ENCODE peak calls at places on chromosomes 5 and 9, in nine cellular contexts. F, W, Q, G, U, R, M, A and K are unnamed samples.

GRCh38 chr9:131304676-131305366 is 15.3 kb downstream of the PLPP7 start:
- DNase-seq in F (no peak), W (no peak), Q (no peak), G (no peak), U (peak; percentile 7), R (no peak), M (no peak), A (no peak), K (peak; percentile 82)

GRCh38 chr5:143055596-143056330 is 285.6 kb downstream of the ARHGAP26 start:
- DNase-seq in F (no peak), W (no peak), Q (no peak), G (no peak), U (no peak), R (peak; percentile 71), M (no peak), A (no peak), K (peak; percentile 69)

GRCh38 chr5:14414615-14415515 is 166.7 kb upstream of the OTULINL start:
- DNase-seq in F (no peak), W (peak; percentile 43), Q (no peak), G (no peak), U (no peak), R (no peak), M (no peak), A (no peak), K (no peak)

GRCh38 chr5:93022770-93023169 is 558.2 kb downstream of the NR2F1-AS1 start:
- DNase-seq in F (no peak), W (no peak), Q (no peak), G (no peak), U (no peak), R (peak; percentile 22), M (no peak), A (no peak), K (no peak)

GRCh38 chr9:94014845-94015244 is 59.7 kb upstream of the BARX1 start:
- DNase-seq in F (no peak), W (no peak), Q (no peak), G (no peak), U (peak; percentile 82), R (no peak), M (no peak), A (no peak), K (no peak)

GRCh38 chr5:173239233-173239593 is 4.2 kb upstream of the NKX2-5 start:
- DNase-seq in F (no peak), W (no peak), Q (no peak), G (no peak), U (no peak), R (no peak), M (no peak), A (no peak), K (no peak)

GRCh38 chr9:131747352-131747751 is 7.5 kb upstream of the RAPGEF1 start:
- DNase-seq in F (no peak), W (no peak), Q (no peak), G (no peak), U (no peak), R (peak; percentile 60), M (peak; percentile 63), A (no peak), K (peak; percentile 68)

GRCh38 chr9:136061405-136061804 is 33.7 kb downstream of the NACC2 start:
- DNase-seq in F (no peak), W (no peak), Q (no peak), G (no peak), U (no peak), R (no peak), M (no peak), A (no peak), K (no peak)

GRCh38 chr5:180339583-180340183 is 13.5 kb downstream of the GFPT2 start:
- DNase-seq in F (no peak), W (no peak), Q (no peak), G (no peak), U (no peak), R (no peak), M (no peak), A (no peak), K (no peak)

GRCh38 chr9:124008307-124008854 is 3.2 kb upstream of the LHX2 start:
- DNase-seq in F (no peak), W (no peak), Q (no peak), G (no peak), U (peak; percentile 33), R (no peak), M (peak; percentile 25), A (no peak), K (peak; percentile 21)

GRCh38 chr5:926416-927171 is 33.9 kb downstream of the TRIP13 start:
- DNase-seq in F (peak; percentile 14), W (peak; percentile 39), Q (no peak), G (peak; percentile 25), U (peak; percentile 35), R (no peak), M (peak; percentile 22), A (peak; percentile 43), K (no peak)